ENCODE peak calls at places on chromosomes 11 and 22, in nine cellular contexts. V, P, E, Q, B, N, U, O and K are unnamed samples.

GRCh38 chr11:65611028-65611757 is 2.8 kb downstream of the MAP3K11 start:
- DNase-seq in Q (no peak), V (no peak), N (peak), P (no peak), B (no peak), E (no peak), O (no peak), U (no peak), K (no peak)

GRCh38 chr11:130094614-130095013 is 24.9 kb downstream of the APLP2 start:
- DNase-seq in V (no peak), U (no peak), E (no peak), N (no peak), O (no peak), P (no peak), B (no peak), Q (no peak), K (no peak)

GRCh38 chr11:121936781-121937447 is 179.1 kb downstream of the BLID start:
- DNase-seq in E (peak), U (no peak), B (no peak), N (no peak), P (no peak), O (no peak), Q (peak), V (no peak), K (peak)

GRCh38 chr22:50186789-50187523 is 1.2 kb downstream of the TRABD start:
- DNase-seq in B (no peak), N (no peak), O (no peak), E (no peak), P (no peak), U (peak), V (peak), Q (peak), K (no peak)

GRCh38 chr22:22215659-22216449 is 28.7 kb upstream of the VPREB1 start:
- DNase-seq in P (no peak), V (no peak), E (no peak), B (no peak), U (no peak), N (no peak), O (no peak), Q (no peak), K (no peak)

GRCh38 chr11:134144744-134145143 is 75.9 kb downstream of the JAM3 start:
- DNase-seq in O (no peak), U (no peak), V (no peak), P (no peak), N (no peak), B (no peak), Q (peak), E (no peak), K (no peak)

GRCh38 chr11:30717621-30718020 is 131.5 kb upstream of the MPPED2 start:
- DNase-seq in P (no peak), N (no peak), U (no peak), Q (no peak), B (no peak), E (no peak), V (no peak), O (no peak), K (no peak)

GRCh38 chr11:3913921-3914320 is 58.5 kb downstream of the STIM1 start:
- DNase-seq in Q (no peak), N (no peak), B (no peak), P (no peak), U (no peak), E (no peak), V (no peak), O (no peak), K (no peak)

GRCh38 chr22:36323182-36323854 is 64.4 kb downstream of the MYH9 start:
- DNase-seq in O (peak), P (no peak), E (no peak), B (peak), N (peak), Q (peak), U (peak), V (no peak), K (no peak)

GRCh38 chr22:45499746-45500145 is 2.9 kb upstream of the FBLN1 start:
- DNase-seq in V (no peak), B (peak), U (no peak), Q (no peak), O (no peak), N (peak), E (no peak), P (no peak), K (no peak)

GRCh38 chr11:64834723-64835615 is 9.5 kb downstream of the CDC42BPG start:
- DNase-seq in P (no peak), U (no peak), E (no peak), B (no peak), Q (peak), O (no peak), V (no peak), N (no peak), K (no peak)

GRCh38 chr11:111694851-111695250 is 71.3 kb downstream of the PPP2R1B start:
- DNase-seq in O (no peak), E (peak), B (no peak), U (no peak), P (no peak), Q (peak), N (peak), V (no peak), K (peak)

GRCh38 chr11:44701276-44701675 is 25.5 kb upstream of the TSPAN18 start:
- DNase-seq in V (no peak), O (no peak), E (no peak), N (no peak), Q (no peak), P (no peak), U (peak), B (no peak), K (no peak)

GRCh38 chr11:46896719-46897406 is 21.5 kb downstream of the LRP4 start:
- DNase-seq in V (no peak), U (peak), B (no peak), O (no peak), E (no peak), N (no peak), P (peak), Q (peak), K (no peak)

GRCh38 chr22:24506802-24507438 is 11.8 kb downstream of the UPB1 start:
- DNase-seq in B (no peak), V (no peak), E (no peak), U (no peak), P (no peak), N (no peak), Q (peak), O (no peak), K (no peak)

GRCh38 chr11:68007498-68008380 is 2.4 kb upstream of the ALDH3B1 start:
- DNase-seq in Q (no peak), P (no peak), N (peak), V (no peak), U (no peak), O (no peak), E (no peak), B (no peak), K (no peak)

GRCh38 chr11:57310630-57311086 is 14.1 kb downstream of the TNKS1BP1 start:
- DNase-seq in Q (peak), V (no peak), P (no peak), N (no peak), O (no peak), E (no peak), B (no peak), U (peak), K (no peak)

GRCh38 chr22:37728620-37729019 is 31.8 kb downstream of the TRIOBP start:
- DNase-seq in E (no peak), Q (no peak), N (no peak), V (no peak), U (no peak), B (no peak), P (no peak), O (no peak), K (no peak)
- H3K4me3 ChIP-seq in E (no peak), Q (no peak), N (no peak), V (no peak), U (no peak), B (no peak), P (no peak), O (no peak), K (no peak)

DNA sequence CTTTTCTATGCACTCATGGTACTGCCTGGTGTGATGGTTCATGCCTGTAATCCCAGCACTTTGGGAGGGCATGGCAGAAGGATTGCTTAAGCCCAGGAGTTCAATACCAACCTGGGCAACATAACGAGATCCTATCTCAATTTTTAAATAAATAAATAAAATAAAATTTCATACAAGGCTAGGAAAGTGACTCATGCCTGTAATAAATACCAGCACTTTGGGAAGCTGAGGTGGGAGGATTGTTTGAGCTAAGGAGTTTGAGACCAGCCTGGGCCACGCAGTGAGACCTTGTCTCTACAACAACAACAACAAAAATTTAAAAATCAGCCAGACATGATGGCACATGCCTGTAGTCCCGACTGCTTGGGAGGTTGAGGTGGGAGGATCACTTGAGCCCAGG is 166.5 kb downstream of the COMMD9 start:
- DNase-seq in B (no peak), Q (peak), O (no peak), P (no peak), E (no peak), U (no peak), V (no peak), N (no peak), K (no peak)
- H3K4me3 ChIP-seq in B (no peak), Q (no peak), O (no peak), P (no peak), E (no peak), U (no peak), V (no peak), N (no peak), K (no peak)

DNA sequence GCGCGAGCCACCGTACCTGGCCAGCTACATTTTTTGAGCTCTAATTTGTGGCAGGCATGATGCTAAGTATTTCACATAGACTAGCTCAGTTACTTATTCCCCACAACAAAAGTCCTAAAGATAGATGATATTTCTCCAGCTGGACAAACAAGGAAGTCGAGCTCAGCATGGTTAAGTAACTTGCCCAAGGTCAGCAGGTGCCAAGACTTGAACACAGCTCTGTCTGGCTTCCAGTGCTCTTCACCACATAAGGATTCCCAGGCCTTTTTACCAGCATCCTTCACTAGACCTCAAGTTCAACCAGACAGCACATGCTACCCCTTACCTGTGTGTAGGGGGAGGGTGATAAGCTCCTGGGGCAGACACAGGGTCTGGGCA is 177.3 kb upstream of the NCAM1 start:
- DNase-seq in B (no peak), V (no peak), Q (no peak), E (no peak), N (no peak), U (no peak), O (no peak), P (no peak), K (no peak)
- H3K4me3 ChIP-seq in B (no peak), V (no peak), Q (no peak), E (no peak), N (no peak), U (no peak), O (peak), P (no peak), K (no peak)

DNA sequence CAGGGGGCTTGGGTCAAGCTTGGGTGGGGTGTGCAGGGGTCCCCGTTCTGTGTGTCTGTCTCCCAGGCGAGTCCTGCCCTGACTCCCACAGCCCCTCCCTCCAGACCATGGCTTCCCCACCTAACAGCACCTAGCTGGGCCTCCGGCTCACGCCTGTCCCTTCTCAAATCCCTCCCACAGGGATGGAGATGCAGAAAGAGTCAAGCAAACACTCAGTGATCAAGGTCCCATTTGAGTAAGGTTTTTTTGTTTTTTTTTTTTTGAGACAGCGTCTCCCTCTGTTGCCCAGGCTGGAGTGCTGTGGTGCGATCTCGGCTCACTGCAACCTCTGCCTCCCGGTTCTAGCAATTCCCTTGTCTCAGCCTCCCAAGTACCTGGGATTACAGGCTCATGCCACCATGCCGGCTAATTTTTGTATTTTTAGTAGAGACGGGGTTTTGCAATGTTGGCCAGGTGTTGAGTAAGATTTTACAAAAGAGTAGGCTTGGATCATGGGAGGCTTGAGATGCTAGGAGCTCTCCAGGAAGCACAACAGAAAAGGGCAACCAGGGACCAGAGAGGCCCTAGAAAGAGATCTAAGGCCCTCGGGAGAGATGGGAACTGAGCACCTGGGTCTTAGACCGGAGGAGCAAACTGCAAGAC is 5.7 kb downstream of the APOBEC3D start:
- DNase-seq in Q (no peak), P (no peak), O (no peak), E (no peak), N (no peak), V (no peak), U (no peak), B (no peak), K (no peak)
- H3K4me3 ChIP-seq in Q (no peak), P (no peak), O (no peak), E (no peak), N (no peak), V (no peak), U (no peak), B (no peak), K (no peak)

DNA sequence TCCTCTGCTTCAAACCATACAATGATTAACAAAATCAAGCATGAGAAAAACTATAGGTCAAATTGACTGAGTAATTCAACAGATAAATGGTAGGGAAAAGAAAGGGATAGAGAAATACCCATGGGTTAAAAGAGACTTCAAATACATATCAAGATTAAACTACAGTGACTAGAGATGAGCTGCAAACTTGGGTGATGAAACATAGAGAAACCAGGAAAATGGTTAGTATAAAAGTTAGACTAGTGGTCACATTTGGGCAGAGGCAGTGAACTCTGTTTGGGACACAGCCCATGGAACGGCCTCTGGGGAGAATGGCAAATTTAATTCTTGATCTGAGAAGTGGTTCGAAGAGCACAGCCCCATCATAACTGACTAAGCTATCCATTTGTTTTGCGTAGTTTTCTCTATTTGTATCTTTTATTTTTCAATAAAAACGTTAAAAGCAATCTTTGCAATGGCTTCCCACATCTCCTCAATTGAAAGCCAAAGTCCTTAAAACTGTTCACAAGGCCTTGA is 99.4 kb downstream of the APIP start:
- DNase-seq in V (no peak), N (no peak), P (no peak), B (no peak), E (no peak), O (no peak), U (no peak), Q (no peak), K (no peak)
- H3K4me3 ChIP-seq in V (no peak), N (no peak), P (no peak), B (no peak), E (no peak), O (no peak), U (no peak), Q (no peak), K (no peak)

GRCh38 chr11:28123151-28123571 is 15.0 kb downstream of the METTL15 start:
- DNase-seq in B (no peak), E (peak), P (no peak), N (no peak), U (no peak), Q (peak), O (no peak), V (no peak), K (no peak)
- H3K4me3 ChIP-seq in B (no peak), E (no peak), P (no peak), N (no peak), U (no peak), Q (no peak), O (no peak), V (no peak), K (no peak)

GRCh38 chr22:38756631-38757463 is 1.0 kb upstream of the SUN2 start:
- DNase-seq in U (no peak), P (no peak), Q (peak), B (no peak), V (no peak), E (no peak), O (no peak), N (no peak), K (no peak)

GRCh38 chr22:38755911-38756532 is at the start of gene SUN2:
- DNase-seq in N (peak), P (no peak), V (peak), Q (peak), E (no peak), U (peak), O (peak), B (peak), K (no peak)

GRCh38 chr22:38759005-38759404 is 3.2 kb upstream of the SUN2 start:
- DNase-seq in N (no peak), P (no peak), O (no peak), B (no peak), Q (no peak), U (no peak), E (no peak), V (no peak), K (no peak)

GRCh38 chr22:38758276-38758945 is 2.6 kb upstream of the SUN2 start:
- DNase-seq in O (no peak), B (no peak), Q (no peak), V (no peak), U (no peak), E (no peak), N (no peak), P (no peak), K (no peak)

DNA sequence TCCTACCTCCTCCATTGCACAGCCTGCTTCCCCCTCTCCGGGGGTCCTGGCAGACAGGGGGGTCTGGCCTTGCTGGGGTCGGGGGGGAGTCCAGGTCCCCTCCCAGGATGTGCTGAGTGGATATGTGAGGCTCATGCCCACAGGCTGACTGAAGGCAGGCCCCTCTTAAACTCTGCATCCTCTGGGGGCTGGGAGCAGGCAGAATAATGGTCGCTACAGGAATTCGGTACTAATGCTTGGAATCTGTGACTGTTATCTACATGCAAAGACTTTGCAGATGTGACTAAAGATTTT is 1.6 kb upstream of the SUN2 start:
- DNase-seq in Q (no peak), U (no peak), V (no peak), N (no peak), P (no peak), O (no peak), E (no peak), B (no peak), K (no peak)
- H3K4me3 ChIP-seq in Q (no peak), U (no peak), V (peak), N (no peak), P (no peak), O (no peak), E (no peak), B (no peak), K (no peak)